ENCODE peak calls at places on chromosomes 7 and 10, in nine cellular contexts. Y is T-cell; E is HepG2; Z is RWPE1; Q is GM06990; O is GM10248; W is stimulated activated CD8-positive, alpha-beta memory T cell treated with anti-CD3 and anti-CD28 coated beads, Interleukin-7, amount 100 ng/mL, for 1 hour; P is GM04504; V is CD4-positive, alpha-beta T cell. I is an unnamed sample.

GRCh38 chr7:114922652-114923402 is 933 bp downstream of the MDFIC start:
- DNase-seq in Y (peak), P (no peak), O (peak), V (peak), W (no peak), E (no peak), Z (peak), Q (peak), I (peak)

GRCh38 chr10:24299587-24300258 is 90.8 kb downstream of the KIAA1217 start:
- DNase-seq in Y (no peak), Z (peak), O (no peak), P (no peak), Q (no peak), V (no peak), W (no peak), E (no peak), I (peak)

GRCh38 chr7:111753968-111754367 is 191.7 kb upstream of the IMMP2L start:
- DNase-seq in W (no peak), P (no peak), Y (no peak), Z (no peak), V (no peak), O (no peak), Q (no peak), E (no peak), I (no peak)

GRCh38 chr10:100192350-100192749 is 6.5 kb upstream of the ERLIN1 start:
- DNase-seq in P (no peak), E (no peak), V (no peak), Z (no peak), Y (no peak), W (no peak), Q (no peak), O (no peak), I (no peak)

GRCh38 chr7:148395292-148395691 is 195.3 kb upstream of the C7orf33 start:
- DNase-seq in Q (no peak), Z (no peak), Y (no peak), P (no peak), V (no peak), W (no peak), E (no peak), O (no peak), I (no peak)

GRCh38 chr7:131400833-131401593 is 73.3 kb downstream of the MKLN1 start:
- DNase-seq in P (no peak), W (no peak), V (no peak), Y (no peak), Q (no peak), Z (no peak), E (peak), O (no peak), I (no peak)

GRCh38 chr7:92057375-92057774 is 76.9 kb downstream of the CYP51A1 start:
- DNase-seq in E (no peak), O (no peak), V (no peak), Z (peak), P (no peak), Q (no peak), Y (no peak), W (no peak), I (no peak)

GRCh38 chr10:43595739-43596298 is 10.4 kb upstream of the ZNF485 start:
- DNase-seq in Y (no peak), Q (no peak), E (no peak), W (no peak), V (no peak), P (no peak), O (no peak), Z (no peak), I (peak)

GRCh38 chr10:99775850-99776249 is 6.6 kb upstream of the ABCC2 start:
- DNase-seq in Y (no peak), W (no peak), V (no peak), E (peak), Q (no peak), O (no peak), Z (peak), P (peak), I (no peak)

GRCh38 chr10:35896011-35896410 is 253.9 kb upstream of the FZD8 start:
- DNase-seq in P (no peak), Z (peak), W (no peak), E (no peak), Y (no peak), Q (no peak), O (no peak), V (no peak), I (no peak)

GRCh38 chr10:60487543-60487942 is 97.9 kb upstream of the ANK3 start:
- DNase-seq in E (no peak), Z (no peak), V (no peak), Q (no peak), P (no peak), Y (no peak), W (no peak), O (no peak), I (no peak)

GRCh38 chr10:112689327-112689726 is 242.3 kb downstream of the VTI1A start:
- DNase-seq in Q (no peak), P (no peak), O (no peak), E (peak), Y (no peak), V (no peak), W (no peak), Z (peak), I (no peak)

GRCh38 chr10:128776617-128777016 is 650.4 kb upstream of the MKI67 start:
- DNase-seq in W (no peak), Z (no peak), V (no peak), Q (no peak), P (no peak), E (no peak), O (no peak), Y (no peak), I (no peak)

GRCh38 chr10:84138478-84139125 is 707 bp upstream of the GHITM start:
- DNase-seq in Q (no peak), Y (peak), Z (no peak), O (peak), V (peak), W (no peak), E (no peak), P (no peak), I (no peak)